ENCODE peak calls at places on chromosomes 5 and 9, in six cellular contexts. One of them, this sample, is unnamed.

GRCh38 chr9:128940946-128941755 is 6.3 kb downstream of the DOLK start:
- DNase-seq in H9: no peak
- DNase-seq in H1: no peak
- DNase-seq in trophoblast cell: no peak
- DNase-seq in mesenchymal stem cell: no peak
- DNase-seq in IMR-90: no peak
- DNase-seq in this sample: no peak

GRCh38 chr9:93450817-93451761 is at the start of gene FAM120A:
- DNase-seq in trophoblast cell: peak
- DNase-seq in mesenchymal stem cell: peak
- DNase-seq in H9: peak
- DNase-seq in IMR-90: peak
- DNase-seq in H1: no peak
- DNase-seq in this sample: peak

GRCh38 chr5:68027519-68027918 is 188.0 kb upstream of the PIK3R1 start:
- DNase-seq in mesenchymal stem cell: peak
- DNase-seq in H9: no peak
- DNase-seq in H1: no peak
- DNase-seq in trophoblast cell: no peak
- DNase-seq in IMR-90: peak
- DNase-seq in this sample: no peak

GRCh38 chr5:37086466-37087178 is 162.6 kb downstream of the CPLANE1 start:
- DNase-seq in trophoblast cell: no peak
- DNase-seq in H9: peak
- DNase-seq in mesenchymal stem cell: peak
- DNase-seq in IMR-90: peak
- DNase-seq in H1: peak
- DNase-seq in this sample: no peak

GRCh38 chr9:79917417-79917816 is 345.7 kb downstream of the TLE4 start:
- DNase-seq in IMR-90: no peak
- DNase-seq in mesenchymal stem cell: no peak
- DNase-seq in H9: no peak
- DNase-seq in trophoblast cell: no peak
- DNase-seq in H1: no peak
- DNase-seq in this sample: no peak

GRCh38 chr5:43193171-43193951 is 1.3 kb downstream of the NIM1K start:
- DNase-seq in H1: no peak
- DNase-seq in mesenchymal stem cell: peak
- DNase-seq in H9: no peak
- DNase-seq in trophoblast cell: peak
- DNase-seq in IMR-90: peak
- DNase-seq in this sample: peak

GRCh38 chr9:95462419-95463121 is 54.2 kb downstream of the PTCH1 start:
- DNase-seq in H9: peak
- DNase-seq in H1: no peak
- DNase-seq in IMR-90: peak
- DNase-seq in mesenchymal stem cell: peak
- DNase-seq in trophoblast cell: no peak
- DNase-seq in this sample: no peak

GRCh38 chr9:127717766-127718165 is 1.9 kb downstream of the TTC16 start:
- DNase-seq in H9: no peak
- DNase-seq in mesenchymal stem cell: no peak
- DNase-seq in H1: no peak
- DNase-seq in trophoblast cell: no peak
- DNase-seq in IMR-90: no peak
- DNase-seq in this sample: no peak

GRCh38 chr9:121640076-121640475 is 11.4 kb upstream of the DAB2IP start:
- DNase-seq in IMR-90: peak
- DNase-seq in H1: no peak
- DNase-seq in mesenchymal stem cell: peak
- DNase-seq in H9: peak
- DNase-seq in trophoblast cell: no peak
- DNase-seq in this sample: no peak

GRCh38 chr9:128720841-128721486 is 3.0 kb downstream of the ZDHHC12 start:
- DNase-seq in mesenchymal stem cell: no peak
- DNase-seq in trophoblast cell: no peak
- DNase-seq in IMR-90: no peak
- DNase-seq in H9: no peak
- DNase-seq in H1: no peak
- DNase-seq in this sample: no peak

GRCh38 chr5:40437452-40437861 is 242.3 kb upstream of the PTGER4 start:
- DNase-seq in mesenchymal stem cell: peak
- DNase-seq in H1: no peak
- DNase-seq in IMR-90: peak
- DNase-seq in trophoblast cell: peak
- DNase-seq in H9: no peak
- DNase-seq in this sample: no peak

GRCh38 chr9:86175743-86176456 is 76.5 kb upstream of the GOLM1 start:
- DNase-seq in trophoblast cell: no peak
- DNase-seq in H1: no peak
- DNase-seq in H9: no peak
- DNase-seq in IMR-90: no peak
- DNase-seq in mesenchymal stem cell: no peak
- DNase-seq in this sample: no peak

GRCh38 chr5:178785999-178786398 is 55.5 kb upstream of the ZNF354A start:
- DNase-seq in mesenchymal stem cell: peak
- DNase-seq in IMR-90: no peak
- DNase-seq in trophoblast cell: no peak
- DNase-seq in H1: no peak
- DNase-seq in H9: no peak
- DNase-seq in this sample: no peak

GRCh38 chr5:178784391-178784790 is 53.9 kb upstream of the ZNF354A start:
- DNase-seq in H1: no peak
- DNase-seq in trophoblast cell: no peak
- DNase-seq in mesenchymal stem cell: no peak
- DNase-seq in IMR-90: no peak
- DNase-seq in H9: no peak
- DNase-seq in this sample: no peak

GRCh38 chr5:178780581-178781498 is 50.4 kb upstream of the ZNF354A start:
- DNase-seq in H9: no peak
- DNase-seq in trophoblast cell: no peak
- DNase-seq in H1: no peak
- DNase-seq in IMR-90: no peak
- DNase-seq in mesenchymal stem cell: no peak
- DNase-seq in this sample: no peak

GRCh38 chr5:178778919-178779318 is 48.5 kb upstream of the ZNF354A start:
- DNase-seq in H9: no peak
- DNase-seq in H1: no peak
- DNase-seq in IMR-90: no peak
- DNase-seq in trophoblast cell: no peak
- DNase-seq in mesenchymal stem cell: no peak
- DNase-seq in this sample: no peak

DNA sequence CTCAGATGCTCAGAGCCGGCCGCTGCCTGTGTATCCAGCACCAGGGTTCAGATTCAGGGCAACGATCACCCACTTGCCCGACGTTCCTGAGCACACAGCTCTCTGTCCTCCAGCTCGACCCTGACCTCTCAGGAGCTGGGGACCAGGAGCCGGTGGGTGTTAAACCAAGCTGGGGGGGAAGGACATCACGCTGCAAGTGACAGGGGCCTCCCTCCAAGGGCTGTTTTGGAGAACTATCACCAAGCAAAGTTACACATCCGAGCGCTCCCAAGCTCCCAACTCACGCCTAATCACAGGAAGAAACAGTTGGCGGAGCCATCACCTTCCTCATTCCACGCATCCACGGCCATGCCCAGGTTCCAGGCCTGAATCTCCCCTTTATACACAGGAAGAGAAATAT is 51.5 kb upstream of the ZNF354A start:
- DNase-seq in mesenchymal stem cell: no peak
- DNase-seq in H9: no peak
- DNase-seq in H1: no peak
- DNase-seq in IMR-90: no peak
- DNase-seq in trophoblast cell: no peak
- DNase-seq in this sample: no peak
- H2BK5ac ChIP-seq in mesenchymal stem cell: no peak
- H2BK5ac ChIP-seq in H9: no peak
- H2BK5ac ChIP-seq in H1: no peak
- H2BK5ac ChIP-seq in IMR-90: no peak
- H2BK5ac ChIP-seq in trophoblast cell: no peak
- H2BK5ac ChIP-seq in this sample: no peak

DNA sequence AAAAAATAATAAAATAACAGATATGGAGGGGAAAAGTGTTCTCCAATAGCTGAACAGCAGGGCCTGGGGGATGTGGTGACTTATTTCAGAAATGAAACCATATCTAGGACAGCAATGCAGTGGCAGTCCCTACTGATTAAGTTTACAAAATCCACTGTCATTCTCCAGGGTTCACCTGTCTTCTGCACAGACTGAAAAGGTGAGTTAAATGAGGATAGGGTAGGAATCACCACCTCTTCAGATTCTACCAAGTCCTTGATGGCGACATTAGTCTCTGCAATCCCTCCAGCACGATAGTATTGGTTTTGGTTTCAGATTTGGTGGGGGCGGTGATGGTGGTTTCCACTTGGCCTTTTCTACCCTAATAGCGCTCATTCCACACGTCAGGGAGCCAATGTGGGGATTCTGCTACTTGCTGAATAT is 32.3 kb upstream of the NPM1 start:
- DNase-seq in mesenchymal stem cell: no peak
- DNase-seq in trophoblast cell: no peak
- DNase-seq in H1: no peak
- DNase-seq in IMR-90: no peak
- DNase-seq in H9: no peak
- DNase-seq in this sample: no peak
- H2AFZ ChIP-seq in mesenchymal stem cell: no peak
- H2AFZ ChIP-seq in trophoblast cell: no peak
- H2AFZ ChIP-seq in H1: no peak
- H2AFZ ChIP-seq in IMR-90: no peak
- H2AFZ ChIP-seq in H9: no peak
- H2AFZ ChIP-seq in this sample: no peak

GRCh38 chr5:150595466-150596031 is 44.9 kb upstream of the SYNPO start:
- DNase-seq in H1: no peak
- DNase-seq in H9: no peak
- DNase-seq in mesenchymal stem cell: peak
- DNase-seq in IMR-90: no peak
- DNase-seq in trophoblast cell: peak
- DNase-seq in this sample: no peak
- H2BK5ac ChIP-seq in H1: no peak
- H2BK5ac ChIP-seq in H9: no peak
- H2BK5ac ChIP-seq in mesenchymal stem cell: no peak
- H2BK5ac ChIP-seq in IMR-90: no peak
- H2BK5ac ChIP-seq in trophoblast cell: peak
- H2BK5ac ChIP-seq in this sample: no peak

DNA sequence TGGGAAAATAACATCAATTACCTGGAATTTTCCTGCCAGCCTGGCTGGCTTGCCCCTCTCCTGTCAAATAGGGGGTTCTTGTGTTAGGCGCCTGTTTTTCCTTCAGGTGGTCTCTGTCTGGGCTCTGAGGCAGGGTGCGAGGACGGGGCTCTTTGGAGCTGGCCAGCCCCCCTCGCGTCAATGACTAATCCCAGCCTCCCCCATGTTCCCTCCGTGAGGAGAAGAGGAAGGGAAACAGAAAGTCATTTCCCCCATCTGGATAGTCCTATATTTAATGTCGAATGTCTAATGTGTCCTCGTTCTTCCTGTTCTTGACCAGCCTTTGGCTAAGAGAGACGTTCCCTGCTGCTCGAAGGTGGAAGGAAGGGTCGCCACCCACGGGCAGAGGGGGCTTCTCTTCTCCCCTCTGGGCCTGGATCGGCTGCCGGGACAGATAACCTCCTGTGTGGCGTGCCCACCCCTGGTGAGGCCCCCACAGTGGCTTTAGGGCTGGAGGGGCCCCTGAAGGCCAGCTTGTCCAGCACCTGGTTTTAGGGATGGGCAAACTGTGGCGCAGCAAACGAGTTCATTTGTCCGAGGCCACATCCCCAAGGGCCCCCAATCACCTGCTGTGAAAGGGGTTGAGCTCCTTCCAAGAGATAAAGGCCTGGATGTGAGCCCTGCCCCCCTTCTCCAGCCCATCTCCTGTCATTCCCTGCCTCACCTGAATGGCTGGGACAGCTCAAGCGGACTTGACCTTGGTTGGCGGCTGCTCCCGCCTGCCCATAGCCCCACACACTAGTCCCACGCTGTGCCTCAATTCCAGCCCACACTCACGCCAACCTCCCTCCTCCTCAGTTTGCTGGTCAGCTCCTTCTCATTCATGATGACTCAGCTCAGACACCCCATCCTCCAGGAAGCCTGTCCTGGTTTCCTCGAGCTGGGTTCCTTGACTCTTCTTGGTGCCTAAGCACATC is 35.9 kb upstream of the UNC5A start:
- DNase-seq in trophoblast cell: no peak
- DNase-seq in H1: no peak
- DNase-seq in IMR-90: no peak
- DNase-seq in mesenchymal stem cell: no peak
- DNase-seq in H9: peak
- DNase-seq in this sample: no peak
- H2AFZ ChIP-seq in trophoblast cell: no peak
- H2AFZ ChIP-seq in H1: no peak
- H2AFZ ChIP-seq in IMR-90: no peak
- H2AFZ ChIP-seq in mesenchymal stem cell: no peak
- H2AFZ ChIP-seq in H9: no peak
- H2AFZ ChIP-seq in this sample: no peak

GRCh38 chr5:84382363-84383295 is 2.1 kb downstream of the EDIL3 start:
- DNase-seq in IMR-90: peak
- DNase-seq in H1: no peak
- DNase-seq in trophoblast cell: peak
- DNase-seq in H9: peak
- DNase-seq in mesenchymal stem cell: peak
- DNase-seq in this sample: peak
- H2BK5ac ChIP-seq in IMR-90: peak
- H2BK5ac ChIP-seq in H1: peak
- H2BK5ac ChIP-seq in trophoblast cell: peak
- H2BK5ac ChIP-seq in H9: no peak
- H2BK5ac ChIP-seq in mesenchymal stem cell: peak
- H2BK5ac ChIP-seq in this sample: no peak

DNA sequence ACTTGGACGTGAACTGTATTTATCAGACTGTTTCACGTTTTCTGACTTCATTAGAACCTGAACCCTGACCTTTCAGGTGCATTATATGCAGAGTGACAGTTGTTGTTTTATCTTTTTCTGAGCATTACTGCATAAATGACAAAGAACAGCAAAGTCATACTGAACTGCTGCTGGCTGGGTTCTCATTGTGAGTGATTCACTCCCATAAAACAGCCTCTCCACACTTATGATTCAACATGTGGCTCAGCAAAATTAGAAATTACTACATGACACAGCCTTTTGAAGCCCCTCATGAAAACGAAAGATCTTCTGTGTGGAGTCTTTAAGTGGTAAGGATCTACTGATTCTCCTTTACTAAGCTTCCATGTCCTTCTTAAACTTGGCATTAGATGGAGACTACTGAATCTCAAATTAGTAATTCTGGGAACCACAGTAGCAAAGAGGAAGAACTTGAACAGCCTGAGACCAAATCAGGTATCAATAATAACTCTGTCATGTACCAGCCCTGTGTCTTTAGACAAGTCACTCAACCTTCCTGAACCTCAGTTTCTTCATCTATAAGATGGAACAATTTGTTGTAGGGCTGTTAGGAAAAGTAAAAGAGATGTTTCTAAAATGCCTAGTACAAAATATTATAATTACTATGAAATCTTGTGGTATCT is 172.3 kb upstream of the GNA14 start:
- DNase-seq in H1: no peak
- DNase-seq in IMR-90: peak
- DNase-seq in H9: no peak
- DNase-seq in mesenchymal stem cell: peak
- DNase-seq in trophoblast cell: no peak
- DNase-seq in this sample: no peak
- H2AFZ ChIP-seq in H1: no peak
- H2AFZ ChIP-seq in IMR-90: no peak
- H2AFZ ChIP-seq in H9: no peak
- H2AFZ ChIP-seq in mesenchymal stem cell: no peak
- H2AFZ ChIP-seq in trophoblast cell: no peak
- H2AFZ ChIP-seq in this sample: no peak